ENCODE peak calls at places on chromosomes 11 and 22, in nine cellular contexts. Q is H1, K is mesenchymal stem cell, V is OCI-LY7, G is endothelial cell of umbilical vein, D is GM23338, X is keratinocyte, W is PC-9, N is osteoblast. J is an unnamed sample. For H3K36me3, the result is how much of the 10 kb centered on the place peaks cover.

GRCh38 chr11:130383363-130384168 is 44.8 kb downstream of the ADAMTS8 start:
- DNase-seq in Q (peak), K (peak), V (no peak), G (no peak), D (peak), X (no peak), W (peak), N (peak), J (no peak)

GRCh38 chr11:26621147-26621546 is 49.1 kb upstream of the MUC15 start:
- DNase-seq in Q (no peak), K (peak), V (no peak), G (no peak), D (no peak), X (peak), W (peak), N (peak), J (no peak)

GRCh38 chr11:93131709-93132108 is 66.1 kb downstream of the SLC36A4 start:
- DNase-seq in Q (no peak), K (no peak), V (peak), G (peak), D (peak), X (no peak), W (no peak), N (no peak), J (peak)

GRCh38 chr11:63567044-63567840 is 4.1 kb upstream of the PLAAT2 start:
- DNase-seq in Q (no peak), K (peak), V (peak), G (peak), D (peak), X (peak), W (peak), N (peak), J (no peak)

GRCh38 chr11:126317681-126318641 is 14.1 kb downstream of the DCPS start:
- DNase-seq in Q (no peak), K (peak), V (no peak), G (no peak), D (no peak), X (no peak), W (no peak), N (peak), J (no peak)

GRCh38 chr22:46797355-46797754 is 34.9 kb downstream of the TBC1D22A start:
- DNase-seq in Q (no peak), K (peak), V (peak), G (no peak), D (peak), X (no peak), W (no peak), N (peak), J (peak)

GRCh38 chr11:126393143-126393542 is 37.7 kb downstream of the ST3GAL4 start:
- DNase-seq in Q (no peak), K (no peak), V (no peak), G (no peak), D (no peak), X (no peak), W (no peak), N (no peak), J (no peak)

GRCh38 chr11:117814766-117815261 is 9.7 kb downstream of the FXYD2 start:
- DNase-seq in Q (no peak), K (no peak), V (peak), G (no peak), D (no peak), X (no peak), W (no peak), N (peak), J (peak)

GRCh38 chr11:120830092-120830491 is 193.8 kb upstream of the TBCEL start:
- DNase-seq in Q (no peak), K (no peak), V (no peak), G (no peak), D (no peak), X (no peak), W (no peak), N (no peak), J (no peak)

GRCh38 chr11:100105605-100106358 is 581.3 kb upstream of the ARHGAP42 start:
- DNase-seq in Q (no peak), K (no peak), V (peak), G (no peak), D (no peak), X (no peak), W (no peak), N (no peak), J (no peak)

GRCh38 chr11:91857194-91857593 is 367.4 kb upstream of the FAT3 start:
- DNase-seq in Q (no peak), K (no peak), V (no peak), G (no peak), D (no peak), X (no peak), W (peak), N (no peak), J (no peak)

GRCh38 chr11:117097567-117098268 is 510 bp downstream of the SIK3 start:
- DNase-seq in Q (no peak), K (peak), V (peak), G (peak), D (peak), X (no peak), W (no peak), N (peak), J (peak)

GRCh38 chr11:82356316-82356715 is 377.3 kb downstream of the FAM181B start:
- DNase-seq in Q (no peak), K (no peak), V (no peak), G (no peak), D (no peak), X (no peak), W (no peak), N (no peak), J (no peak)

GRCh38 chr22:23891726-23892125 is 2.5 kb upstream of the MIF start:
- DNase-seq in Q (no peak), K (no peak), V (no peak), G (no peak), D (no peak), X (no peak), W (no peak), N (no peak), J (no peak)

GRCh38 chr22:24106385-24107381 is 74.6 kb upstream of the SUSD2 start:
- DNase-seq in Q (no peak), K (peak), V (peak), G (peak), D (peak), X (no peak), W (no peak), N (no peak), J (peak)

GRCh38 chr11:64776425-64776824 is 1.9 kb downstream of the SF1 start:
- DNase-seq in Q (no peak), K (no peak), V (no peak), G (no peak), D (no peak), X (no peak), W (no peak), N (peak), J (no peak)

GRCh38 chr11:57637626-57638004 is 12.1 kb downstream of the YPEL4 start:
- DNase-seq in Q (no peak), K (peak), V (no peak), G (no peak), D (peak), X (no peak), W (no peak), N (no peak), J (no peak)

GRCh38 chr11:93054279-93054678 is 84.8 kb downstream of the MTNR1B start:
- DNase-seq in Q (no peak), K (no peak), V (no peak), G (no peak), D (no peak), X (no peak), W (no peak), N (no peak), J (no peak)

GRCh38 chr11:61840371-61840770 is 12.3 kb downstream of the FADS2 start:
- DNase-seq in Q (no peak), K (no peak), V (no peak), G (no peak), D (no peak), X (no peak), W (no peak), N (no peak), J (no peak)

GRCh38 chr11:31500560-31500959 is 8.9 kb downstream of the IMMP1L start:
- DNase-seq in Q (no peak), K (no peak), V (no peak), G (no peak), D (no peak), X (no peak), W (no peak), N (no peak), J (no peak)

GRCh38 chr11:44364596-44364995 is 54.7 kb upstream of the ALX4 start:
- DNase-seq in Q (no peak), K (no peak), V (no peak), G (no peak), D (no peak), X (no peak), W (no peak), N (no peak), J (no peak)

GRCh38 chr11:96219981-96220623 is 122.9 kb downstream of the MAML2 start:
- DNase-seq in Q (no peak), K (peak), V (peak), G (peak), D (peak), X (no peak), W (no peak), N (no peak), J (no peak)

GRCh38 chr11:115716577-115717214 is 212.5 kb upstream of the CADM1 start:
- DNase-seq in Q (no peak), K (no peak), V (no peak), G (no peak), D (no peak), X (no peak), W (no peak), N (no peak), J (no peak)

GRCh38 chr11:36433896-36434295 is 76.2 kb downstream of the TRAF6 start:
- DNase-seq in Q (no peak), K (no peak), V (no peak), G (no peak), D (no peak), X (no peak), W (no peak), N (no peak), J (no peak)

GRCh38 chr11:76033699-76034098 is 172.6 kb downstream of the WNT11 start:
- DNase-seq in Q (no peak), K (no peak), V (peak), G (no peak), D (no peak), X (no peak), W (no peak), N (no peak), J (peak)

GRCh38 chr11:130435671-130436070 is 7.3 kb upstream of the ADAMTS8 start:
- DNase-seq in Q (no peak), K (no peak), V (no peak), G (peak), D (no peak), X (no peak), W (no peak), N (peak), J (no peak)

GRCh38 chr11:125167954-125168821 is 3.6 kb downstream of the PKNOX2 start:
- DNase-seq in Q (no peak), K (peak), V (no peak), G (no peak), D (peak), X (no peak), W (no peak), N (no peak), J (no peak)

GRCh38 chr22:27848005-27848404 is 46.4 kb upstream of the MN1 start:
- DNase-seq in Q (no peak), K (no peak), V (no peak), G (no peak), D (no peak), X (no peak), W (no peak), N (no peak), J (no peak)

GRCh38 chr11:66080055-66080817 is 10.2 kb downstream of the PACS1 start:
- DNase-seq in Q (no peak), K (peak), V (no peak), G (peak), D (no peak), X (no peak), W (peak), N (peak), J (peak)

GRCh38 chr22:19723165-19723989 is at the start of gene GP1BB:
- DNase-seq in Q (no peak), K (peak), V (no peak), G (peak), D (peak), X (no peak), W (no peak), N (peak), J (no peak)

GRCh38 chr11:16960250-16960649 is 54.0 kb downstream of the PLEKHA7 start:
- DNase-seq in Q (no peak), K (no peak), V (no peak), G (no peak), D (no peak), X (no peak), W (peak), N (no peak), J (no peak)

GRCh38 chr22:45757068-45757467 is 85.4 kb downstream of the ATXN10 start:
- DNase-seq in Q (peak), K (no peak), V (no peak), G (no peak), D (peak), X (no peak), W (no peak), N (no peak), J (no peak)

GRCh38 chr11:128741511-128741910 is 47.6 kb downstream of the FLI1 start:
- DNase-seq in Q (no peak), K (no peak), V (no peak), G (no peak), D (no peak), X (no peak), W (no peak), N (no peak), J (no peak)

GRCh38 chr22:20952544-20953341 is 14.3 kb upstream of the AIFM3 start:
- DNase-seq in Q (no peak), K (no peak), V (no peak), G (no peak), D (no peak), X (no peak), W (no peak), N (peak), J (no peak)

GRCh38 chr11:79062814-79063762 is 377.7 kb downstream of the TENM4 start:
- DNase-seq in Q (peak), K (peak), V (no peak), G (peak), D (peak), X (no peak), W (no peak), N (peak), J (peak)
- H3K36me3 ChIP-seq in Q (under half), K (under half), V (under half), G (under half), D (under half), X (under half), W (under half), N (under half), J (under half)

DNA sequence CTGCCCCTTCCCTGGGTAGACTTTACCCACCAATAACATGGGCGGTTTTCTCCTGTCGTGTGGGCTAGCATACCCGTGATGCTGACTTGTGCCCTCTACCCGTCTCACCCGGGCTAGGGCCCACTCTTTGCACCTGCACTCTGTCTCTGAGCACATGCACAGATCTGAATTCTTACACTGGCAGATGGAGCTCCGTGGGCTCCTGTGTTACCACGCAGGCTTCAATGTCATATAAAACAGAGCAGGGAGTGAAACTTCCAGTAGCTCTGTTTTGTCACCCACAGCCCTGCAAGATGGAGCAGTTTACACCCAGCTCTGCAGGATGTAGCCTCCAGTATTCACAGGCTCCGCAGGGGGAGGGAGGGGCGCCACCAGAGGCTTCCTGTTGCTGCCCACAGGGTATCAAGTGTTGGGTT is 1.7 kb downstream of the DGKZ start:
- DNase-seq in Q (no peak), K (no peak), V (peak), G (no peak), D (no peak), X (no peak), W (no peak), N (peak), J (peak)
- H2AFZ ChIP-seq in Q (no peak), K (no peak), V (no peak), G (no peak), D (no peak), X (no peak), W (no peak), N (no peak), J (no peak)

GRCh38 chr11:34104680-34105078 is 750 bp upstream of the NAT10 start:
- DNase-seq in Q (no peak), K (peak), V (no peak), G (no peak), D (no peak), X (no peak), W (no peak), N (no peak), J (no peak)

GRCh38 chr11:34098813-34099212 is 6.6 kb upstream of the NAT10 start:
- DNase-seq in Q (no peak), K (no peak), V (no peak), G (no peak), D (no peak), X (no peak), W (no peak), N (no peak), J (no peak)
- H3K36me3 ChIP-seq in Q (half or more), K (half or more), V (half or more), G (under half), D (half or more), X (under half), W (half or more), N (half or more), J (half or more)

GRCh38 chr22:37266581-37267127 is 15.7 kb upstream of the CYTH4 start:
- DNase-seq in Q (no peak), K (no peak), V (no peak), G (no peak), D (no peak), X (no peak), W (no peak), N (peak), J (no peak)

GRCh38 chr22:37270928-37271650 is 11.2 kb upstream of the CYTH4 start:
- DNase-seq in Q (no peak), K (no peak), V (no peak), G (peak), D (no peak), X (no peak), W (no peak), N (peak), J (no peak)

GRCh38 chr22:37269930-37270678 is 12.2 kb upstream of the CYTH4 start:
- DNase-seq in Q (no peak), K (no peak), V (no peak), G (no peak), D (no peak), X (no peak), W (no peak), N (no peak), J (peak)

GRCh38 chr22:37267128-37267587 is 15.2 kb upstream of the CYTH4 start:
- DNase-seq in Q (no peak), K (peak), V (peak), G (peak), D (peak), X (no peak), W (no peak), N (peak), J (peak)

DNA sequence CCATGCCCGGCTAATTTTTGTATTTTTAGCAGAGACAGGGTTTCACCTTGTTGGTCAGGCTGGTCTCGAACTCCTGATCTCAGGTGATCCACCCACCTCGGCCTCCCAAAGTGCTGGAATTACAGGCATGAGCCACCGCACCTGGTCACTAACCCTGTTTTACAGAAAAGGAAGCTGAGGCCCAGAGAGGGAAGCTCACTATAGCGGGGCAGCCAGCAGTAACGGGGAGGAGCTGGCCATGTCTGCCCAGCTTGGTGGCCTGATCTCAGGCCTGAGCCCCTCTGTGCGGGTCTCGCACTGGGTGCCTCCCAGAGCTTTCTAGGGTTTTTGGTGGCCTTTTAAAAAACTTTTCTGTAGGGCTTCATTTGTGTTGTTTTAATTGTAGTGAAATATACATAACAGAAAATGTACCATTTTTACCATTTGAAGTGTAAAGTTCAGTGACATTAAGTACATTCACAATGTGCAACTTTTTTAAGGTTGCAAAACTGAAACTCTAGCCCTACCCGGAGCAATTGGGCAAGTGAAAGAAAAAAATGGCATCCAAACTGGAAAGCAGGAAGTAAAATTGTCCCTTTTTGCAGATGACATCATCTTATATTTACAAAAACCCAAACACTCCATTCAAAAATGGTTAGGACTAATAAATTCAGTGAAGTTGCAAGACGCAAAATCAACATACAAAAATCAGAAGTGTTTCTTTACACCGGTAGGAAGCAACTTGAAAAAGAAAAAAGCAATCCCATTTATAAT is 14.5 kb upstream of the CYTH4 start:
- DNase-seq in Q (no peak), K (peak), V (peak), G (no peak), D (no peak), X (no peak), W (peak), N (no peak), J (no peak)
- H2AFZ ChIP-seq in Q (no peak), K (no peak), V (peak), G (peak), D (peak), X (no peak), W (peak), N (peak), J (no peak)

GRCh38 chr22:37870273-37870672 is 21.1 kb downstream of the EIF3L start:
- DNase-seq in Q (no peak), K (peak), V (no peak), G (no peak), D (no peak), X (no peak), W (no peak), N (no peak), J (no peak)

GRCh38 chr22:37860796-37861421 is 11.7 kb downstream of the EIF3L start:
- DNase-seq in Q (no peak), K (peak), V (no peak), G (peak), D (no peak), X (no peak), W (no peak), N (no peak), J (no peak)

GRCh38 chr22:37862570-37863325 is 13.5 kb downstream of the EIF3L start:
- DNase-seq in Q (no peak), K (peak), V (no peak), G (no peak), D (no peak), X (no peak), W (no peak), N (no peak), J (no peak)

DNA sequence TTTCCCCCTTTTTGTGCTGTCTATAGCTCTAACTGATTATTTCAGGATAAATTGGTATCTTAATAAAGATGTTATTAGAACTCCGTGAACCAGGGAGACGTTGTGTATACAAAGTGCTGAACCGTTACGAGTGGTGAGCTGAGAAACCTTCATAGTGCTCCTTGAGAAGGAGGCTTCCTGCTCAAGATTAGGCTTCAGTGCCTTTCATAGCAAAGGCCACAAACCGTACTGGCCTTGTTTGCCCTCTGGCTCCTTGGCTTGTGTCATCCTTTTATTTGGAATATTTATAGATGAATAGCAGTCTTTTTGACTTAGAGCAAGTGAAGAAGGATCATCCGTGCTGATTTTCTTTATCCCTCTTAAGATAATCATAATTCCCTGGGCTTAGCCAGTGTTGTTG is 16.3 kb downstream of the EIF3L start:
- DNase-seq in Q (no peak), K (no peak), V (no peak), G (no peak), D (no peak), X (no peak), W (no peak), N (no peak), J (no peak)
- H3K36me3 ChIP-seq in Q (half or more), K (half or more), V (half or more), G (under half), D (half or more), X (half or more), W (half or more), N (half or more), J (under half)